ENCODE peak calls at places on chromosomes 7 and 10, in nine cellular contexts. H is upper lobe of right lung, L is ovary, X is mammary epithelial cell, N is osteocyte, W is stomach, B is fibroblast of the aortic adventitia, T is neural progenitor cell, S is epithelial cell of proximal tubule. A is an unnamed sample.

GRCh38 chr10:63266337-63267327 is 133.5 kb downstream of the NRBF2 start:
- DNase-seq in B (peak; percentile 35), N (no peak), X (no peak), H (no peak), T (peak; percentile 8), S (no peak), W (no peak), L (no peak), A (no peak)

GRCh38 chr10:131212763-131213325 is 98.7 kb downstream of the TCERG1L start:
- DNase-seq in N (peak; percentile 62), L (no peak), X (no peak), W (peak; percentile 14), T (no peak), B (no peak), H (peak; percentile 52), S (no peak), A (no peak)

GRCh38 chr10:22453320-22453719 is 108.0 kb downstream of the SPAG6 start:
- DNase-seq in X (no peak), W (no peak), B (no peak), L (no peak), T (no peak), H (no peak), S (no peak), N (no peak), A (no peak)

GRCh38 chr10:89426230-89426868 is 12.0 kb downstream of the IFIT5 start:
- DNase-seq in N (no peak), B (peak; percentile 84), L (peak; percentile 38), H (no peak), T (peak; percentile 60), X (peak; percentile 50), S (no peak), W (no peak), A (peak; percentile 16)

GRCh38 chr7:154306036-154306435 is 253.8 kb downstream of the DPP6 start:
- DNase-seq in W (no peak), N (no peak), H (no peak), X (no peak), B (no peak), T (no peak), S (no peak), L (no peak), A (no peak)

GRCh38 chr10:44990965-44991364 is 9.8 kb upstream of the ZNF22 start:
- DNase-seq in X (no peak), L (peak; percentile 12), N (peak; percentile 75), W (no peak), T (no peak), H (no peak), B (no peak), S (no peak), A (no peak)

GRCh38 chr10:34339816-34340553 is 475.1 kb downstream of the PARD3 start:
- DNase-seq in H (no peak), S (no peak), L (no peak), N (no peak), T (no peak), W (no peak), B (no peak), X (no peak), A (no peak)

GRCh38 chr7:87316846-87317545 is 28.5 kb upstream of the CROT start:
- DNase-seq in L (no peak), H (no peak), B (peak; percentile 86), T (peak; percentile 9), S (peak; percentile 26), W (no peak), N (no peak), X (peak; percentile 88), A (no peak)

GRCh38 chr10:22713853-22714523 is 390 bp downstream of the PIP4K2A start:
- DNase-seq in N (no peak), B (no peak), S (no peak), T (peak; percentile 65), W (no peak), H (peak; percentile 77), L (peak; percentile 23), X (peak; percentile 16), A (peak; percentile 47)

GRCh38 chr7:30285067-30285530 is 702 bp downstream of the ZNRF2 start:
- DNase-seq in S (no peak), W (peak; percentile 51), L (peak; percentile 40), N (no peak), X (no peak), H (no peak), T (peak; percentile 81), B (no peak), A (peak; percentile 45)

GRCh38 chr10:119257894-119258293 is 50.5 kb downstream of the GRK5 start:
- DNase-seq in H (no peak), L (no peak), N (no peak), W (no peak), B (no peak), S (no peak), X (no peak), T (no peak), A (no peak)

GRCh38 chr7:105046414-105046813 is 32.4 kb downstream of the KMT2E start:
- DNase-seq in H (no peak), W (no peak), B (peak; percentile 80), N (no peak), T (no peak), L (no peak), S (peak; percentile 40), X (peak; percentile 27), A (no peak)

GRCh38 chr10:26486304-26486703 is 48.2 kb downstream of the APBB1IP start:
- DNase-seq in N (no peak), H (no peak), T (no peak), W (no peak), B (peak; percentile 99), L (no peak), X (peak; percentile 20), S (peak; percentile 97), A (no peak)

GRCh38 chr10:125120046-125120710 is 40.2 kb downstream of the CTBP2 start:
- DNase-seq in W (no peak), H (peak; percentile 32), B (no peak), L (peak; percentile 57), N (no peak), X (no peak), S (peak; percentile 74), T (no peak), A (no peak)

GRCh38 chr7:44398953-44399574 is 73.7 kb upstream of the CAMK2B start:
- DNase-seq in T (no peak), H (no peak), X (no peak), B (no peak), N (peak; percentile 51), W (no peak), L (no peak), S (no peak), A (no peak)

GRCh38 chr7:139808401-139808800 is 20.7 kb upstream of the TBXAS1 start:
- DNase-seq in H (no peak), W (no peak), N (no peak), L (no peak), B (no peak), X (no peak), T (no peak), S (no peak), A (no peak)

GRCh38 chr7:131564640-131565039 is 8.2 kb upstream of the PODXL start:
- DNase-seq in W (no peak), X (no peak), H (no peak), T (no peak), S (no peak), B (no peak), N (no peak), L (no peak), A (no peak)

GRCh38 chr10:110506448-110506847 is 8.7 kb downstream of the DUSP5 start:
- DNase-seq in S (no peak), B (no peak), X (no peak), W (no peak), L (no peak), H (no peak), T (no peak), N (no peak), A (no peak)

GRCh38 chr7:47792521-47793121 is 155.6 kb downstream of the PKD1L1 start:
- DNase-seq in W (no peak), N (no peak), H (no peak), L (no peak), S (no peak), X (no peak), B (no peak), T (peak; percentile 25), A (no peak)
- TF ChIP-seq CTCF in W (no peak), N (peak; percentile 48), H (peak; percentile 42), L (no peak), S (peak; percentile 77), X (peak; percentile 41), B (peak; percentile 23), T (peak; percentile 58), A (no peak)

GRCh38 chr7:158228986-158229385 is 358.6 kb downstream of the PTPRN2 start:
- DNase-seq in B (no peak), S (no peak), L (no peak), N (no peak), X (no peak), T (peak; percentile 66), W (no peak), H (no peak), A (no peak)
- TF ChIP-seq CTCF in B (no peak), S (no peak), L (no peak), N (no peak), X (no peak), T (peak; percentile 68), W (no peak), H (no peak), A (no peak)

GRCh38 chr10:7218974-7219373 is 191.9 kb downstream of the SFMBT2 start:
- DNase-seq in W (no peak), X (no peak), B (peak; percentile 14), T (no peak), S (no peak), H (no peak), N (no peak), L (no peak), A (no peak)
- TF ChIP-seq CTCF in W (no peak), X (no peak), B (no peak), T (peak; percentile 3), S (peak; percentile 10), H (no peak), N (peak; percentile 10), L (no peak), A (no peak)

GRCh38 chr10:14241196-14241595 is 89.5 kb downstream of the FRMD4A start:
- DNase-seq in N (no peak), X (no peak), H (no peak), S (no peak), B (no peak), W (no peak), L (no peak), T (no peak), A (no peak)
- TF ChIP-seq CTCF in N (no peak), X (no peak), H (no peak), S (no peak), B (no peak), W (no peak), L (no peak), T (no peak), A (no peak)

A was measured in activated CD8-positive, alpha-beta T cell treated with anti-CD3 and anti-CD28 coated beads for 36 hours.